ENCODE peak calls at places on chromosomes 1 and 21, in five cellular contexts. O, Z, S, X and A are unnamed samples.

GRCh38 chr1:174874337-174875053 is 125.3 kb upstream of the CACYBP start:
- DNase-seq in S (no peak), O (peak; percentile 83), X (no peak), Z (no peak), A (no peak)

GRCh38 chr1:67966001-67966665 is 84.3 kb downstream of the DIRAS3 start:
- DNase-seq in Z (no peak), O (no peak), X (no peak), S (no peak), A (no peak)

GRCh38 chr1:215567491-215568286 is 585 bp downstream of the KCTD3 start:
- DNase-seq in Z (no peak), X (peak; percentile 68), S (peak; percentile 20), O (peak; percentile 65), A (peak; percentile 54)

GRCh38 chr1:55217226-55217996 is 2.2 kb upstream of the USP24 start:
- DNase-seq in X (no peak), Z (no peak), O (no peak), S (peak; percentile 72), A (no peak)

GRCh38 chr1:53371851-53372250 is 44.0 kb upstream of the LRP8 start:
- DNase-seq in Z (no peak), O (no peak), X (no peak), S (no peak), A (no peak)

GRCh38 chr1:209823143-209824041 is 4.4 kb upstream of the UTP25 start:
- DNase-seq in X (no peak), Z (no peak), O (peak; percentile 8), S (peak; percentile 12), A (peak; percentile 38)

GRCh38 chr1:64663654-64664053 is 81.2 kb upstream of the RAVER2 start:
- DNase-seq in S (no peak), O (peak; percentile 34), X (no peak), Z (no peak), A (peak; percentile 27)

GRCh38 chr1:205396972-205397616 is 24.8 kb downstream of the LEMD1 start:
- DNase-seq in X (no peak), Z (no peak), S (peak; percentile 17), O (peak; percentile 55), A (peak; percentile 64)

GRCh38 chr1:93080424-93080823 is 1.3 kb downstream of the MTF2 start:
- DNase-seq in X (no peak), O (peak; percentile 62), Z (peak; percentile 42), S (peak; percentile 30), A (peak; percentile 63)

GRCh38 chr1:85404393-85404792 is 60.6 kb downstream of the DDAH1 start:
- DNase-seq in S (no peak), O (no peak), X (no peak), Z (no peak), A (no peak)

GRCh38 chr1:38127432-38127831 is 80.8 kb upstream of the POU3F1 start:
- DNase-seq in O (no peak), S (no peak), Z (no peak), X (no peak), A (no peak)

GRCh38 chr1:166952002-166952746 is 23.2 kb downstream of the ILDR2 start:
- DNase-seq in S (no peak), O (no peak), X (no peak), Z (peak; percentile 77), A (peak; percentile 32)

GRCh38 chr1:239909894-239910293 is 181.8 kb upstream of the FMN2 start:
- DNase-seq in S (no peak), O (no peak), X (no peak), Z (no peak), A (no peak)

GRCh38 chr1:150464422-150464826 is 22.8 kb upstream of the TARS2 start:
- DNase-seq in S (peak; percentile 42), O (peak; percentile 76), X (no peak), Z (peak; percentile 26), A (peak; percentile 51)

GRCh38 chr1:3231826-3232225 is 162.8 kb downstream of the PRDM16 start:
- DNase-seq in Z (no peak), O (no peak), X (no peak), S (no peak), A (no peak)

GRCh38 chr1:3306583-3307285 is 147.7 kb upstream of the ARHGEF16 start:
- DNase-seq in X (peak; percentile 80), Z (peak; percentile 54), S (no peak), O (no peak), A (no peak)

GRCh38 chr1:202553560-202554038 is 156.7 kb downstream of the SYT2 start:
- DNase-seq in X (peak; percentile 69), Z (no peak), S (no peak), O (no peak), A (no peak)

GRCh38 chr1:30318413-30318812 is 405.0 kb downstream of the MATN1 start:
- DNase-seq in Z (no peak), S (no peak), X (peak; percentile 53), O (peak; percentile 42), A (no peak)

GRCh38 chr1:243977104-243977503 is 74.0 kb upstream of the ZBTB18 start:
- DNase-seq in X (no peak), O (no peak), S (no peak), Z (no peak), A (no peak)

GRCh38 chr21:27570306-27570868 is 603.5 kb upstream of the ADAMTS5 start:
- DNase-seq in Z (peak; percentile 88), X (peak; percentile 78), O (no peak), S (no peak), A (no peak)

GRCh38 chr1:29579821-29580425 is 343.6 kb downstream of the PTPRU start:
- DNase-seq in Z (peak; percentile 75), X (no peak), S (no peak), O (no peak), A (peak; percentile 4)

GRCh38 chr1:176517484-176517883 is 54.5 kb downstream of the PAPPA2 start:
- DNase-seq in O (no peak), X (no peak), Z (peak; percentile 92), S (no peak), A (no peak)

GRCh38 chr1:10457910-10458309 is 8.1 kb downstream of the CORT start:
- DNase-seq in Z (no peak), X (no peak), S (no peak), O (no peak), A (no peak)

GRCh38 chr1:27603320-27603961 is 503 bp downstream of the AHDC1 start:
- DNase-seq in S (peak; percentile 58), Z (no peak), X (peak; percentile 76), O (no peak), A (no peak)

GRCh38 chr1:47638713-47639112 is 200.9 kb downstream of the FOXD2 start:
- DNase-seq in S (no peak), O (no peak), Z (no peak), X (no peak), A (no peak)

GRCh38 chr1:7149080-7149838 is 364.0 kb downstream of the CAMTA1 start:
- DNase-seq in Z (no peak), O (no peak), X (peak; percentile 66), S (no peak), A (no peak)

GRCh38 chr1:152983234-152983633 is 647 bp upstream of the SPRR1A start:
- DNase-seq in S (no peak), O (no peak), X (no peak), Z (no peak), A (no peak)

GRCh38 chr1:24351918-24352637 is 32.9 kb downstream of the GRHL3 start:
- DNase-seq in X (no peak), S (no peak), O (no peak), Z (no peak), A (no peak)

GRCh38 chr1:23100074-23100748 is 68.4 kb downstream of the LUZP1 start:
- DNase-seq in Z (peak; percentile 97), X (peak; percentile 82), O (no peak), S (peak; percentile 70), A (peak; percentile 44)

GRCh38 chr21:17231771-17232170 is 281.1 kb upstream of the CXADR start:
- DNase-seq in O (no peak), Z (no peak), X (no peak), S (no peak), A (no peak)

GRCh38 chr1:22650089-22650693 is 2.8 kb upstream of the C1QB start:
- DNase-seq in X (no peak), Z (no peak), O (no peak), S (no peak), A (no peak)

GRCh38 chr21:18840239-18840638 is 436.7 kb upstream of the TMPRSS15 start:
- DNase-seq in X (no peak), S (no peak), Z (no peak), O (no peak), A (no peak)

GRCh38 chr1:2393471-2393877 is 1.8 kb downstream of the RER1 start:
- DNase-seq in Z (no peak), S (no peak), O (no peak), X (no peak), A (peak; percentile 42)